ENCODE peak calls at places on chromosome 2, in six cellular contexts. A is H9, N is IMR-90, S is neuronal stem cell, W is mesendoderm, P is trophoblast cell. T is an unnamed sample.
A peak's percentile ranks its signal among the peaks of the same experiment; 100 is the strongest.

GRCh38 chr2:159939946-159940345 is 122.5 kb downstream of the PLA2R1 start:
- DNase-seq in W (peak; percentile 10), S (no peak), N (peak; percentile 18), A (no peak), P (no peak), T (no peak)

GRCh38 chr2:225431387-225431786 is 31.9 kb downstream of the NYAP2 start:
- DNase-seq in N (no peak), P (no peak), A (no peak), S (no peak), W (no peak), T (no peak)

GRCh38 chr2:219501849-219502248 is 3.2 kb downstream of the GMPPA start:
- DNase-seq in W (no peak), P (no peak), A (no peak), S (no peak), N (no peak), T (no peak)

GRCh38 chr2:241863021-241863954 is 4.6 kb upstream of the PDCD1 start:
- DNase-seq in S (no peak), W (no peak), N (peak; percentile 55), A (no peak), P (no peak), T (no peak)

GRCh38 chr2:67448648-67449047 is 51.5 kb downstream of the ETAA1 start:
- DNase-seq in W (no peak), P (no peak), S (no peak), N (no peak), A (no peak), T (no peak)

GRCh38 chr2:147824625-147825024 is 20.2 kb upstream of the ACVR2A start:
- DNase-seq in N (no peak), S (no peak), W (no peak), A (no peak), P (no peak), T (no peak)

GRCh38 chr2:54587439-54588016 is 131.4 kb downstream of the SPTBN1 start:
- DNase-seq in W (no peak), N (no peak), A (no peak), S (no peak), P (no peak), T (no peak)

GRCh38 chr2:113217455-113218282 is 43.9 kb downstream of the PSD4 start:
- DNase-seq in N (no peak), P (no peak), S (no peak), A (no peak), W (peak; percentile 64), T (no peak)

GRCh38 chr2:8906208-8906607 is 68.8 kb upstream of the KIDINS220 start:
- DNase-seq in S (no peak), A (no peak), P (no peak), N (peak; percentile 45), W (no peak), T (no peak)

GRCh38 chr2:228048838-228049490 is 132.5 kb downstream of the SPHKAP start:
- DNase-seq in P (peak; percentile 44), A (peak; percentile 49), S (peak; percentile 31), W (peak; percentile 76), N (peak; percentile 11), T (peak; percentile 31)

GRCh38 chr2:55033076-55033742 is 17.0 kb downstream of the RTN4 start:
- DNase-seq in A (no peak), N (no peak), S (no peak), W (no peak), P (no peak), T (no peak)

GRCh38 chr2:15666776-15667578 is 75.3 kb downstream of the DDX1 start:
- DNase-seq in S (no peak), P (no peak), N (no peak), A (no peak), W (no peak), T (no peak)

GRCh38 chr2:237665713-237666143 is 38.3 kb downstream of the LRRFIP1 start:
- DNase-seq in A (peak; percentile 68), N (no peak), W (peak; percentile 89), S (peak; percentile 40), P (no peak), T (no peak)

GRCh38 chr2:202122975-202123765 is 50.1 kb downstream of the KIAA2012 start:
- DNase-seq in N (peak; percentile 45), P (no peak), A (no peak), W (no peak), S (no peak), T (no peak)

GRCh38 chr2:206158563-206159345 is 490 bp downstream of the NDUFS1 start:
- DNase-seq in A (no peak), N (peak; percentile 31), P (peak; percentile 7), W (peak; percentile 41), S (no peak), T (no peak)

GRCh38 chr2:200439981-200440380 is 69.9 kb downstream of the KCTD18 start:
- DNase-seq in N (no peak), S (no peak), A (no peak), W (no peak), P (no peak), T (no peak)

GRCh38 chr2:232363784-232364615 is 14.6 kb upstream of the ALPP start:
- DNase-seq in P (peak; percentile 83), S (no peak), A (no peak), W (no peak), N (peak; percentile 26), T (no peak)

GRCh38 chr2:145258903-145259579 is 739.1 kb upstream of the ZEB2 start:
- DNase-seq in N (peak; percentile 12), P (no peak), A (no peak), S (no peak), W (no peak), T (no peak)

GRCh38 chr2:239035361-239035814 is 187.5 kb downstream of the TWIST2 start:
- DNase-seq in S (peak; percentile 41), P (no peak), W (peak; percentile 24), A (peak; percentile 70), N (no peak), T (no peak)

GRCh38 chr2:196442211-196442610 is 197.3 kb upstream of the CCDC150 start:
- DNase-seq in N (peak; percentile 7), S (no peak), A (no peak), P (no peak), W (no peak), T (no peak)

GRCh38 chr2:221554769-221555510 is 17.2 kb downstream of the EPHA4 start:
- DNase-seq in N (peak; percentile 60), W (peak; percentile 82), P (peak; percentile 25), S (peak; percentile 44), A (peak; percentile 53), T (no peak)

GRCh38 chr2:111062417-111062816 is 58.3 kb upstream of the BCL2L11 start:
- DNase-seq in S (no peak), W (no peak), N (no peak), A (no peak), P (no peak), T (no peak)

GRCh38 chr2:25692143-25692542 is 18.8 kb upstream of the DTNB start:
- DNase-seq in N (no peak), W (peak; percentile 71), S (no peak), A (no peak), P (no peak), T (no peak)

GRCh38 chr2:180647206-180647605 is 333.2 kb upstream of the UBE2E3 start:
- DNase-seq in A (no peak), P (no peak), W (no peak), S (no peak), N (no peak), T (no peak)

GRCh38 chr2:15337996-15338666 is 223.0 kb downstream of the NBAS start:
- DNase-seq in S (no peak), W (no peak), N (no peak), A (no peak), P (no peak), T (no peak)

GRCh38 chr2:84840306-84840705 is 40.6 kb downstream of the TRABD2A start:
- DNase-seq in S (no peak), W (peak; percentile 73), N (peak; percentile 35), P (peak; percentile 86), A (no peak), T (no peak)

GRCh38 chr2:105468655-105469042 is 69.8 kb upstream of the FHL2 start:
- DNase-seq in P (no peak), W (no peak), N (no peak), S (no peak), A (no peak), T (no peak)

GRCh38 chr2:105473011-105473410 is 74.2 kb upstream of the FHL2 start:
- DNase-seq in N (no peak), S (no peak), A (no peak), P (no peak), W (no peak), T (no peak)

GRCh38 chr2:105469781-105470180 is 70.9 kb upstream of the FHL2 start:
- DNase-seq in N (no peak), P (no peak), A (no peak), W (no peak), S (no peak), T (no peak)

DNA sequence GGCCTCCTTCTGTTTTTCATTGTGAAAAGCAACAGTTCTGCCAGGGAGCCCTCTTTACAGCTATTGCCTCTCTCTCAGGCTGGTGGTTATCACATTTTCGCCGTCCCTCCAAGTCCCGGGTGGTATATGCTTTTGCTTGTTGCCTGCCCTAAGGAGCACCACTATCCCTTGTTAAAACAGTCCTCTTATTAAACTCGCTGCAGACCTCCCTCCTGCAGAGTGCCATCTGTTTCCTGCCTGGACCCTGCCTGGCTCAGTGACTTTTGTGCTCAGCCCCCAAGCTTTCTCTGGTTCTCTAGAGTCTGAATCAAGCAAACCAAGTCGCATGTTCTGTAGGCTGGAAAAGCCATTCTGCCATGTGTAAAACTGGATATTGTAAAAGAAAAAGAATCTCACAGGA is 72.1 kb upstream of the FHL2 start:
- DNase-seq in P (no peak), A (no peak), W (peak; percentile 51), S (no peak), N (no peak), T (no peak)
- H3K4me2 ChIP-seq in P (no peak overlapping the region), A (no peak overlapping the region), W (no peak overlapping the region), S (no peak overlapping the region), N (no peak overlapping the region), T (no peak overlapping the region)

GRCh38 chr2:216774620-216775019 is 79.3 kb upstream of the IGFBP5 start:
- DNase-seq in S (no peak), N (peak; percentile 92), A (no peak), P (peak; percentile 20), W (no peak), T (no peak)
- H2AK5ac ChIP-seq in S (no peak overlapping the region), N (peak overlapping the region; percentile 61), A (no peak overlapping the region), P (peak overlapping the region; percentile 31), W (no peak overlapping the region), T (no peak overlapping the region)

DNA sequence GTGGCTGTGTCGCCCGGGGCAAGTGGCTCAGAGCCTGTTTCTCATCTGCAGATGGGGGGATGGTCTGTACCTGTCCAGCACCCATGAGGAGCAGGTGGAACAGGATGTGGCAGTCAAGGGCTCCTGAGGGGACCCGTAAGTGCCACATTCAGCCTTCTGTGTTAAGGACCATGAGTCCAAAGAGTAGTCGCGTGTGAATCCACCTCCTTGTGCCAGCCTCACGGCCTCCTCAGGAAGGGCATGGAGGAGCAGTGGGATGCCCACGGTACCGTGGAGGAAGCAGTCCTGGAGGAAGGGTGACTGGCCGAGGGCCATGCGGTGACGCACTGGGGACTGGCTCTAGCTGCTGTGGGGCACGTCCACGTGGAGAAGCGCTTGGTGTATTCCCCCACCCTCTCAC is 61.1 kb downstream of the ODC1 start:
- DNase-seq in N (no peak), S (no peak), A (no peak), P (no peak), W (no peak), T (no peak)
- H3K4me2 ChIP-seq in N (no peak overlapping the region), S (no peak overlapping the region), A (no peak overlapping the region), P (no peak overlapping the region), W (no peak overlapping the region), T (no peak overlapping the region)

DNA sequence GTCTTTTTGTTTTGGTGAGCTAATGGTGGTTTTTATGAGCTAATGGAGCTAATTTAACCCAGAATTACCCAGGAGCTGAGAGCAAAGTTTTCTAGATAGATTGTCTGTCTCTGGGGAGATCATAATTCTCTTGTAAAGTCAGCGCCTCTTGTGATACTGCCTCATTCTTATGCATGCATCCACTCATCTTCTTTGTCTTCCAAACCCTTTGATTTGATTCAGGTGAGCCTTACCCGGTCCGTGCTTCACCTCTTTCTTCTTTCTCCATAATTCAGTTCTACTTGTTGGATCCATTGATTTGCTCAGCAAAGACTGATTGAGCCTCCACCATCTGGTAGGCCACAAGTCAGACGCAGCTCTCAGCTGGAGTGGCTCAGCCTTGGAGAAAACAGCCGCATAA is 158.6 kb upstream of the SH3BP4 start:
- DNase-seq in P (no peak), A (no peak), W (no peak), S (no peak), N (no peak), T (no peak)
- H2AK5ac ChIP-seq in P (no peak overlapping the region), A (no peak overlapping the region), W (no peak overlapping the region), S (no peak overlapping the region), N (no peak overlapping the region), T (no peak overlapping the region)